ENCODE peak calls at places on chromosomes 12 and 14, in ten cellular contexts. V is CD4-positive, alpha-beta T cell; E is activated naive CD8-positive, alpha-beta T cell treated with anti-CD3 and anti-CD28 coated beads, Interleukin-2, amount 50 U/mL, for 24 hours; D is MCF 10A; P is mucosa of gallbladder; M is HFF-Myc; C is GM23248; T is stimulated activated CD4-positive, alpha-beta T cell treated with anti-CD3 and anti-CD28 coated beads, Interleukin-1b, Interleukin-23, amount 100 ng/mL, for 4 hours; R is RPMI7951; Z is T-helper 2 cell. Q is an unnamed sample.
A peak's percentile ranks its signal among the peaks of the same experiment; 100 is the strongest.

GRCh38 chr14:72961579-72962335 is 35.5 kb downstream of the DCAF4 start:
- DNase-seq in T (no peak), R (peak; percentile 53), V (no peak), P (no peak), M (no peak), C (peak; percentile 47), E (no peak), Z (no peak), D (peak; percentile 87), Q (no peak)

GRCh38 chr14:22563987-22564386 is 25.0 kb downstream of the DAD1 start:
- DNase-seq in E (no peak), T (no peak), C (no peak), P (no peak), V (no peak), D (no peak), M (no peak), R (no peak), Z (peak; percentile 58), Q (no peak)

GRCh38 chr14:19743256-19743655 is at the start of gene OR4Q3:
- DNase-seq in V (no peak), T (no peak), R (peak; percentile 20), M (no peak), Z (no peak), E (no peak), C (no peak), P (no peak), D (no peak), Q (no peak)

GRCh38 chr12:45125997-45126396 is 75.1 kb upstream of the DBX2 start:
- DNase-seq in E (no peak), M (no peak), T (no peak), Z (no peak), C (no peak), R (no peak), V (no peak), D (peak; percentile 7), P (no peak), Q (no peak)

GRCh38 chr14:34147461-34147860 is 196.6 kb upstream of the EGLN3 start:
- DNase-seq in C (peak; percentile 63), M (no peak), R (peak; percentile 32), Z (no peak), P (no peak), V (no peak), T (no peak), E (no peak), D (peak; percentile 65), Q (no peak)

GRCh38 chr12:58557156-58557555 is 363.1 kb downstream of the LRIG3 start:
- DNase-seq in T (no peak), M (peak; percentile 16), C (peak; percentile 69), Z (no peak), R (peak; percentile 23), E (no peak), D (peak; percentile 30), V (no peak), P (no peak), Q (peak; percentile 85)

GRCh38 chr12:126247936-126248335 is 1182.7 kb downstream of the AACS start:
- DNase-seq in E (no peak), T (no peak), P (no peak), Z (no peak), V (no peak), C (no peak), R (peak; percentile 3), D (no peak), M (no peak), Q (no peak)

GRCh38 chr12:109949089-109949488 is 47.1 kb downstream of the GIT2 start:
- DNase-seq in V (no peak), D (no peak), T (no peak), R (peak; percentile 53), C (peak; percentile 52), E (no peak), M (no peak), Z (no peak), P (peak; percentile 35), Q (no peak)

GRCh38 chr12:72986963-72987362 is 714.8 kb downstream of the TRHDE start:
- DNase-seq in T (no peak), D (no peak), M (no peak), R (no peak), V (no peak), Z (no peak), E (no peak), C (no peak), P (no peak), Q (no peak)

GRCh38 chr12:6141048-6141447 is 16.6 kb upstream of the VWF start:
- DNase-seq in T (no peak), P (peak; percentile 29), E (peak; percentile 26), V (no peak), M (no peak), Z (peak; percentile 20), D (peak; percentile 46), R (no peak), C (peak; percentile 13), Q (no peak)

GRCh38 chr12:3896851-3897351 is 23.7 kb upstream of the PARP11 start:
- DNase-seq in P (no peak), E (no peak), V (no peak), D (no peak), M (no peak), Z (peak; percentile 59), T (no peak), C (peak; percentile 22), R (no peak), Q (no peak)

GRCh38 chr14:91138511-91139359 is 24.9 kb downstream of the DGLUCY start:
- DNase-seq in C (peak; percentile 48), E (peak; percentile 62), P (no peak), T (no peak), M (no peak), V (peak; percentile 26), R (peak; percentile 31), Z (peak; percentile 78), D (peak; percentile 68), Q (no peak)

GRCh38 chr12:126397071-126397571 is 1331.9 kb downstream of the AACS start:
- DNase-seq in R (peak; percentile 35), C (peak; percentile 1), E (no peak), V (no peak), P (no peak), M (no peak), Z (no peak), D (peak; percentile 4), T (no peak), Q (no peak)

GRCh38 chr14:54366726-54367707 is 29.8 kb upstream of the CDKN3 start:
- DNase-seq in R (peak; percentile 62), V (no peak), T (no peak), M (no peak), D (peak; percentile 62), Z (peak; percentile 73), C (peak; percentile 69), E (peak; percentile 18), P (peak; percentile 52), Q (no peak)

GRCh38 chr12:104060791-104061190 is 3.5 kb upstream of the HCFC2 start:
- DNase-seq in R (no peak), C (no peak), Z (no peak), P (no peak), E (no peak), D (peak; percentile 30), M (no peak), V (no peak), T (no peak), Q (no peak)

GRCh38 chr12:53267309-53268008 is 640 bp upstream of the ESPL1 start:
- DNase-seq in P (no peak), Z (peak; percentile 53), E (peak; percentile 51), D (no peak), M (no peak), T (no peak), R (peak; percentile 28), V (no peak), C (peak; percentile 48), Q (no peak)

GRCh38 chr12:6383572-6384498 is at the start of gene LTBR:
- DNase-seq in R (peak; percentile 91), Z (no peak), D (peak; percentile 96), M (peak; percentile 41), T (no peak), E (peak; percentile 38), P (peak; percentile 95), C (peak; percentile 98), V (no peak), Q (peak; percentile 73)

GRCh38 chr12:19882418-19882817 is 443.1 kb downstream of the AEBP2 start:
- DNase-seq in E (no peak), M (no peak), Z (no peak), P (no peak), R (no peak), D (no peak), V (no peak), T (no peak), C (no peak), Q (no peak)

GRCh38 chr14:67934087-67934486 is 114.5 kb downstream of the RAD51B start:
- DNase-seq in V (no peak), E (no peak), D (peak; percentile 74), M (peak; percentile 82), Z (peak; percentile 64), T (no peak), C (peak; percentile 90), R (peak; percentile 83), P (peak; percentile 36), Q (no peak)

GRCh38 chr14:76113691-76114090 is 38.0 kb upstream of the GPATCH2L start:
- DNase-seq in T (no peak), M (no peak), R (no peak), C (no peak), P (no peak), E (no peak), V (no peak), Z (no peak), D (no peak), Q (no peak)

GRCh38 chr12:27177716-27178115 is 66.4 kb upstream of the STK38L start:
- DNase-seq in D (peak; percentile 46), V (no peak), P (no peak), R (peak; percentile 37), C (peak; percentile 75), T (no peak), Z (peak; percentile 24), E (no peak), M (no peak), Q (peak; percentile 18)

GRCh38 chr12:94491489-94491888 is 31.8 kb upstream of the CEP83 start:
- DNase-seq in P (no peak), C (no peak), R (no peak), E (no peak), D (no peak), M (no peak), Z (no peak), V (no peak), T (no peak), Q (no peak)

GRCh38 chr12:101685121-101685520 is 12.3 kb upstream of the CHPT1 start:
- DNase-seq in T (no peak), D (no peak), M (no peak), P (no peak), R (no peak), V (no peak), Z (no peak), C (no peak), E (no peak), Q (peak; percentile 15)

GRCh38 chr14:96265387-96265786 is 9.4 kb downstream of the BDKRB1 start:
- DNase-seq in T (no peak), V (no peak), Z (no peak), D (no peak), E (no peak), P (no peak), M (no peak), C (no peak), R (no peak), Q (no peak)

GRCh38 chr12:18690653-18691052 is 47.2 kb downstream of the PLCZ1 start:
- DNase-seq in E (no peak), D (peak; percentile 86), C (peak; percentile 94), R (peak; percentile 67), M (peak; percentile 44), T (no peak), Z (no peak), V (no peak), P (no peak), Q (peak; percentile 41)

GRCh38 chr14:75995372-75996041 is 9.9 kb downstream of the IFT43 start:
- DNase-seq in D (no peak), Z (no peak), C (peak; percentile 68), T (no peak), R (no peak), V (no peak), M (no peak), P (peak; percentile 53), E (no peak), Q (peak; percentile 44)

GRCh38 chr14:21985081-21985480 is 311.5 kb upstream of the OR4E1 start:
- DNase-seq in C (peak; percentile 12), Z (no peak), E (no peak), T (no peak), D (no peak), V (no peak), R (no peak), P (no peak), M (no peak), Q (no peak)

GRCh38 chr14:74427651-74428050 is 1.6 kb upstream of the SYNDIG1L start:
- DNase-seq in E (no peak), V (no peak), D (no peak), C (no peak), Z (no peak), M (no peak), T (no peak), P (no peak), R (no peak), Q (no peak)

Q was measured in BJ.